ENCODE peak calls at places on chromosome 18, in ten cellular contexts. F, C, A, V, Z, Y, K, I, S and R are unnamed samples.

GRCh38 chr18:12944724-12945123 is 3.1 kb upstream of the SEH1L start:
- DNase-seq in I (no peak), A (no peak), V (no peak), C (peak), S (peak), Y (no peak), K (no peak), Z (no peak), F (no peak), R (peak)

GRCh38 chr18:69951182-69951581 is 3.5 kb upstream of the CD226 start:
- DNase-seq in Y (no peak), F (no peak), A (no peak), Z (no peak), V (no peak), K (no peak), S (no peak), I (peak), C (no peak), R (no peak)

GRCh38 chr18:58842978-58843661 is 21.6 kb upstream of the ZNF532 start:
- DNase-seq in S (no peak), I (no peak), F (no peak), Y (no peak), A (no peak), Z (no peak), C (no peak), K (no peak), V (no peak), R (no peak)

GRCh38 chr18:32081881-32082280 is 9.8 kb upstream of the RNF138 start:
- DNase-seq in Z (no peak), F (no peak), K (no peak), I (no peak), A (no peak), Y (no peak), V (no peak), S (no peak), C (no peak), R (no peak)

GRCh38 chr18:79434611-79435010 is 38.9 kb downstream of the NFATC1 start:
- DNase-seq in S (no peak), I (no peak), F (no peak), Z (no peak), A (no peak), V (no peak), C (no peak), K (no peak), Y (no peak), R (no peak)

GRCh38 chr18:34867520-34867919 is 157.4 kb downstream of the DTNA start:
- DNase-seq in Z (peak), A (no peak), F (peak), K (no peak), S (peak), C (no peak), V (no peak), Y (no peak), I (no peak), R (no peak)

GRCh38 chr18:54294274-54294673 is 25.0 kb downstream of the POLI start:
- DNase-seq in F (no peak), Z (no peak), C (no peak), S (no peak), V (no peak), K (no peak), A (no peak), Y (no peak), I (no peak), R (no peak)

GRCh38 chr18:45745817-45746461 is 22.0 kb downstream of the SLC14A1 start:
- DNase-seq in C (no peak), I (no peak), V (no peak), F (no peak), Y (no peak), K (no peak), Z (no peak), A (no peak), S (no peak), R (no peak)

GRCh38 chr18:8262221-8262620 is 347.0 kb upstream of the RAB12 start:
- DNase-seq in F (no peak), C (no peak), S (no peak), Z (no peak), V (no peak), A (no peak), I (no peak), K (no peak), Y (no peak), R (no peak)

GRCh38 chr18:39969813-39970494 is 1985.1 kb upstream of the PIK3C3 start:
- DNase-seq in C (no peak), S (no peak), V (peak), F (no peak), A (no peak), Y (no peak), I (no peak), Z (no peak), K (no peak), R (no peak)

GRCh38 chr18:75031717-75032317 is 177.1 kb downstream of the PTGR3 start:
- DNase-seq in C (no peak), A (no peak), K (no peak), I (peak), F (no peak), V (no peak), Y (no peak), S (no peak), Z (no peak), R (no peak)

GRCh38 chr18:8998481-8999217 is 103.8 kb upstream of the NDUFV2 start:
- DNase-seq in Z (no peak), F (no peak), A (no peak), I (peak), V (no peak), K (no peak), Y (no peak), S (no peak), C (no peak), R (no peak)

GRCh38 chr18:28834889-28835288 is 658.0 kb upstream of the CDH2 start:
- DNase-seq in Z (no peak), Y (no peak), I (no peak), C (no peak), K (no peak), A (no peak), V (peak), F (no peak), S (no peak), R (no peak)

GRCh38 chr18:21273568-21273967 is 31.5 kb downstream of the GREB1L start:
- DNase-seq in Y (no peak), C (no peak), F (no peak), K (no peak), V (no peak), A (no peak), I (no peak), Z (no peak), S (no peak), R (no peak)

GRCh38 chr18:67425724-67426123 is 90.8 kb downstream of the DSEL start:
- DNase-seq in Z (no peak), I (peak), F (no peak), K (no peak), Y (no peak), S (no peak), V (peak), C (no peak), A (no peak), R (no peak)